ENCODE peak calls at places on chromosomes 2 and 18, in seven cellular contexts. D is cardiac muscle cell; O is activated T-helper 9 cell treated with anti-CD3 and anti-CD28 coated beads, Interleukin-2, amount 50 U/mL, for 16 hours; Y is stimulated activated CD4-positive, alpha-beta T cell treated with anti-CD3 and anti-CD28 coated beads, Interleukin-1b, Interleukin-23, amount 100 ng/mL, for 48 hours; K is stimulated activated naive CD4-positive, alpha-beta T cell; M is CD8-positive, alpha-beta memory T cell; R is HTR-8/SVneo. C is an unnamed sample.
A peak's percentile ranks its signal among the peaks of the same experiment; 100 is the strongest.

GRCh38 chr2:15889800-15890498 is 50.4 kb upstream of the MYCN start:
- DNase-seq in D (no peak), O (no peak), Y (no peak), K (no peak), M (no peak), R (no peak), C (no peak)

GRCh38 chr18:50518787-50519520 is 40.9 kb upstream of the MAPK4 start:
- DNase-seq in D (no peak), O (no peak), Y (no peak), K (no peak), M (no peak), R (no peak), C (peak; percentile 6)

GRCh38 chr2:133718688-133719201 is 150.5 kb upstream of the NCKAP5 start:
- DNase-seq in D (no peak), O (no peak), Y (no peak), K (no peak), M (no peak), R (no peak), C (peak; percentile 91)

GRCh38 chr2:130987519-130988425 is 105.5 kb downstream of the FAM168B start:
- DNase-seq in D (no peak), O (no peak), Y (no peak), K (no peak), M (no peak), R (no peak), C (no peak)

GRCh38 chr18:50466634-50467033 is 91.8 kb downstream of the SKA1 start:
- DNase-seq in D (no peak), O (no peak), Y (no peak), K (no peak), M (no peak), R (no peak), C (peak; percentile 17)

GRCh38 chr2:74011246-74011645 is 26.5 kb downstream of the TET3 start:
- DNase-seq in D (no peak), O (no peak), Y (no peak), K (no peak), M (no peak), R (no peak), C (no peak)

GRCh38 chr2:75481041-75481836 is 79.5 kb downstream of the EVA1A start:
- DNase-seq in D (no peak), O (no peak), Y (no peak), K (no peak), M (no peak), R (peak; percentile 10), C (peak; percentile 17)

GRCh38 chr18:24397131-24397693 is 412 bp downstream of the OSBPL1A start:
- DNase-seq in D (peak; percentile 56), O (peak; percentile 7), Y (peak; percentile 22), K (no peak), M (no peak), R (peak; percentile 13), C (peak; percentile 58)

GRCh38 chr18:13240060-13240725 is 21.6 kb downstream of the LDLRAD4 start:
- DNase-seq in D (no peak), O (no peak), Y (no peak), K (no peak), M (no peak), R (no peak), C (no peak)

GRCh38 chr2:288743-289361 is 961 bp upstream of the ALKAL2 start:
- DNase-seq in D (no peak), O (no peak), Y (no peak), K (no peak), M (no peak), R (no peak), C (no peak)

GRCh38 chr2:28736034-28736433 is 15.6 kb upstream of the PPP1CB start:
- DNase-seq in D (peak; percentile 83), O (no peak), Y (no peak), K (no peak), M (no peak), R (no peak), C (peak; percentile 38)

GRCh38 chr2:238724728-238725127 is 123.2 kb upstream of the TWIST2 start:
- DNase-seq in D (no peak), O (no peak), Y (no peak), K (no peak), M (no peak), R (no peak), C (no peak)